ENCODE peak calls at places on chromosomes 12 and 14, in nine cellular contexts. U, F, W, R, C, V, G, H and L are unnamed samples.
A peak's percentile ranks its signal among the peaks of the same experiment; 100 is the strongest.

GRCh38 chr12:107115119-107115518 is 21.8 kb upstream of the CRY1 start:
- DNase-seq in U (no peak), F (no peak), W (no peak), R (no peak), C (no peak), V (no peak), G (no peak), H (no peak), L (no peak)

GRCh38 chr14:55772521-55772920 is 192.5 kb downstream of the KTN1 start:
- DNase-seq in U (no peak), F (no peak), W (no peak), R (no peak), C (no peak), V (no peak), G (no peak), H (no peak), L (no peak)

GRCh38 chr12:34402228-34402898 is 380.1 kb downstream of the ALG10 start:
- DNase-seq in U (peak; percentile 52), F (no peak), W (peak; percentile 4), R (no peak), C (no peak), V (peak; percentile 11), G (no peak), H (peak; percentile 12), L (no peak)

GRCh38 chr12:124928912-124929530 is 14.6 kb upstream of the UBC start:
- DNase-seq in U (no peak), F (no peak), W (no peak), R (no peak), C (no peak), V (no peak), G (no peak), H (no peak), L (no peak)

GRCh38 chr14:104238424-104239184 is 100.2 kb downstream of the KIF26A start:
- DNase-seq in U (no peak), F (no peak), W (peak; percentile 9), R (no peak), C (no peak), V (peak; percentile 5), G (no peak), H (no peak), L (no peak)

GRCh38 chr12:85356596-85357385 is 76.8 kb downstream of the ALX1 start:
- DNase-seq in U (no peak), F (no peak), W (no peak), R (no peak), C (no peak), V (no peak), G (no peak), H (no peak), L (no peak)

GRCh38 chr12:25436206-25436912 is 116.7 kb downstream of the LMNTD1 start:
- DNase-seq in U (no peak), F (no peak), W (peak; percentile 41), R (no peak), C (peak; percentile 78), V (no peak), G (peak; percentile 25), H (peak; percentile 52), L (peak; percentile 45)

GRCh38 chr12:45298721-45299120 is 82.8 kb downstream of the ANO6 start:
- DNase-seq in U (no peak), F (no peak), W (no peak), R (no peak), C (no peak), V (no peak), G (no peak), H (no peak), L (no peak)

GRCh38 chr14:57266060-57266459 is 2.6 kb downstream of the EXOC5 start:
- DNase-seq in U (no peak), F (no peak), W (no peak), R (no peak), C (no peak), V (no peak), G (no peak), H (no peak), L (no peak)

GRCh38 chr12:92403210-92404175 is 257.8 kb upstream of the BTG1 start:
- DNase-seq in U (no peak), F (no peak), W (no peak), R (no peak), C (peak; percentile 97), V (no peak), G (no peak), H (peak; percentile 24), L (no peak)

GRCh38 chr14:40936861-40937260 is 669.8 kb upstream of the LRFN5 start:
- DNase-seq in U (no peak), F (no peak), W (no peak), R (no peak), C (no peak), V (no peak), G (no peak), H (no peak), L (no peak)

GRCh38 chr14:21525995-21526671 is at the start of gene SALL2:
- DNase-seq in U (peak; percentile 89), F (no peak), W (peak; percentile 88), R (peak; percentile 11), C (peak; percentile 51), V (peak; percentile 65), G (peak; percentile 76), H (peak; percentile 67), L (peak; percentile 61)

GRCh38 chr14:95431199-95432145 is 85.0 kb downstream of the SYNE3 start:
- DNase-seq in U (no peak), F (no peak), W (no peak), R (no peak), C (peak; percentile 39), V (no peak), G (peak; percentile 19), H (peak; percentile 27), L (peak; percentile 31)

GRCh38 chr12:76029982-76030377 is 1.6 kb downstream of the PHLDA1 start:
- DNase-seq in U (peak; percentile 60), F (no peak), W (no peak), R (no peak), C (no peak), V (no peak), G (no peak), H (no peak), L (peak; percentile 38)

GRCh38 chr12:93090768-93091172 is 161.7 kb upstream of the EEA1 start:
- DNase-seq in U (no peak), F (no peak), W (no peak), R (peak; percentile 17), C (no peak), V (no peak), G (no peak), H (no peak), L (no peak)

GRCh38 chr14:54737132-54737711 is 165.4 kb downstream of the GCH1 start:
- DNase-seq in U (no peak), F (no peak), W (no peak), R (peak; percentile 48), C (no peak), V (no peak), G (no peak), H (no peak), L (no peak)

GRCh38 chr12:75622492-75622891 is 111.1 kb upstream of the KRR1 start:
- DNase-seq in U (no peak), F (no peak), W (no peak), R (no peak), C (no peak), V (no peak), G (no peak), H (no peak), L (no peak)

GRCh38 chr14:103267226-103267625 is 66.8 kb upstream of the EIF5 start:
- DNase-seq in U (no peak), F (no peak), W (no peak), R (no peak), C (no peak), V (no peak), G (no peak), H (no peak), L (no peak)

GRCh38 chr12:131046813-131047788 is 93.4 kb downstream of the ADGRD1 start:
- DNase-seq in U (peak; percentile 68), F (no peak), W (no peak), R (no peak), C (peak; percentile 36), V (no peak), G (no peak), H (no peak), L (no peak)
- TF ChIP-seq CTCF in U (no peak), F (no peak), W (peak; percentile 17), R (no peak), C (no peak), V (no peak), G (no peak), H (no peak), L (no peak)

DNA sequence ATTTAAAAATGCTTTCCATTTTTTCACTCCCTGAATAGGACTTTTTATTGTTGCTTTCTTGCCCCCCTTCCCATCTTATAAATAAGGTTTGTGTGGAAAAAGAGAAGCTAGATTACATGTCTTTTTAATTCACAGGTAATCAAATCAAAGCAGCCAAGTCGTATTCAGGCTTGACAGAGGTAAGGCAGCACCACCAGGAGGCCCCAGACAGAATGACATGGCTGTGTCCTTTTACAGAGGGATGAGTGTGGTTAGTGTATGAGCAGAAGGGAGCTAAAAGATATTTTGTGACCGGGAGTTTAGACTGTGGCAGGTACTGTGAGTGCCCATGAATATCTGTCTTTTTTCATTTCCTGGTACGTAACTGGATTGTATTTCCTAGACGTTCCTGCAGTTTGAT is 596.1 kb downstream of the ETNK1 start:
- DNase-seq in U (no peak), F (no peak), W (peak; percentile 60), R (no peak), C (no peak), V (no peak), G (no peak), H (no peak), L (peak; percentile 42)
- TF ChIP-seq CTCF in U (no peak), F (no peak), W (peak; percentile 84), R (peak; percentile 58), C (no peak), V (no peak), G (peak; percentile 57), H (no peak), L (peak; percentile 29)

DNA sequence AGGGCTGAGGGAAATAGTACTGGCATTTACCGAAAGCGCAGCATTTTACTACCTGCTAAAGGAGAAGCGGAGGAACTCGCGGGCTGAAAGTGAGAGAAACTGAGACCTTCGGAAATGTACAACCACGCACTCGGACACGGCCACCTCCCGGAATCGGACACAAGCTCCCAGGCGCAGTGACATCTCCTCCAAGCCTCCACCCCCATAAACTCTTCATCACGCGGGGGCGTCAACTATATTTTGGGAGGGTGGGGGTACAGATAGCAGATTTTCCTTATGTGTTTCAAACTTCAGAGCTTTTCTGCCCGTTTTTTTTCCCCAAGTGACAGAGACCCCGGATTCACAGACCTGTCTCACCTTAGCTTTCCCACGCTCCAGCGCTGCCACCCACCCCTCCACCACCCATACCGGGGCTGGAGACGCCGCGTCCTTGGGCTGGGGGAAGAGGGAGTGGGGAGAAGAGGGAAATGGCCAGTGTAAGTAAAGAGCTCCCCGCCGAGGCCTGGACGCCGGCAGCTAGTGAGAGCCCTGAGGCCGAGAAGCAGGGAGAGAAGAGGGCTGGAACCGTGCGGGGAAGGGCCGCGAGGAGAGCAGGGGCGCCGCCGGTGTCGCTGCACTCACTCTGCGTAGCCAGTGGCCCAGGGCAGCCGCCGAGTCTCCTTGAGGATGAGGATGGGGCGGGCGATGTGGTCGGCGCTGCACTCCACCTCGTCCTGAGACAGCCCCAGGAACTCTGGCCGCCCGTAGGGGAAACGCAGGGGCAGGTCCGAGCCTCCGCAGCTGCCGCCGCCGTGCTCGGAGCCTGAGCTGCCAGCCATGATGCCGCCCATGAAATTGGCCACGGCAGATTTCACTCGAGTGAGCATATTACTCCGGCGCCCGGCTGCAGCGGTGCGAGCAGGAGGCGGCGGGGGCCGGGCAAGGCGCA is 815 bp downstream of the PPM1H start:
- DNase-seq in U (peak; percentile 77), F (no peak), W (peak; percentile 30), R (no peak), C (peak; percentile 36), V (peak; percentile 25), G (peak; percentile 25), H (peak; percentile 44), L (peak; percentile 62)
- TF ChIP-seq CTCF in U (no peak), F (no peak), W (no peak), R (no peak), C (no peak), V (no peak), G (peak; percentile 14), H (no peak), L (no peak)

GRCh38 chr12:55072093-55072492 is 52.3 kb downstream of the NEUROD4 start:
- DNase-seq in U (peak; percentile 80), F (no peak), W (peak; percentile 35), R (no peak), C (peak; percentile 76), V (no peak), G (no peak), H (peak; percentile 43), L (peak; percentile 77)
- TF ChIP-seq CTCF in U (peak; percentile 44), F (no peak), W (peak; percentile 54), R (peak; percentile 58), C (peak; percentile 69), V (no peak), G (peak; percentile 47), H (peak; percentile 37), L (peak; percentile 56)